ENCODE peak calls at places on chromosomes 5 and 9, in four cellular contexts. I is K562, F is HepG2, J is GM12878. T is an unnamed sample.
A peak's percentile ranks its signal among the peaks of the same experiment; 100 is the strongest.

GRCh38 chr5:178116406-178116885 is 3.1 kb downstream of the N4BP3 start:
- DNase-seq in I (peak; percentile 44), F (no peak), J (peak; percentile 87), T (no peak)

GRCh38 chr5:14380712-14381111 is 200.9 kb upstream of the OTULINL start:
- DNase-seq in I (no peak), F (no peak), J (no peak), T (no peak)

GRCh38 chr5:14669415-14669814 is 4.9 kb downstream of the OTULIN start:
- DNase-seq in I (no peak), F (no peak), J (no peak), T (no peak)

GRCh38 chr9:29039258-29039657 is 1466.0 kb upstream of the C9orf72 start:
- DNase-seq in I (no peak), F (no peak), J (no peak), T (no peak)

GRCh38 chr9:38163518-38163917 is 94.5 kb upstream of the SHB start:
- DNase-seq in I (no peak), F (no peak), J (no peak), T (no peak)

GRCh38 chr5:136819526-136820302 is 454.4 kb upstream of the TRPC7 start:
- DNase-seq in I (no peak), F (no peak), J (no peak), T (no peak)

GRCh38 chr9:69175488-69175872 is 1.4 kb downstream of the TJP2 start:
- DNase-seq in I (no peak), F (no peak), J (no peak), T (no peak)

GRCh38 chr9:129751841-129752801 is 721 bp downstream of the PTGES start:
- DNase-seq in I (no peak), F (no peak), J (no peak), T (no peak)

GRCh38 chr5:39314591-39314990 is 49.7 kb downstream of the C9 start:
- DNase-seq in I (no peak), F (no peak), J (no peak), T (no peak)

GRCh38 chr5:155313518-155313917 is 300.0 kb downstream of the KIF4B start:
- DNase-seq in I (no peak), F (no peak), J (no peak), T (no peak)
- TF ChIP-seq CHD4 in I (no peak), F (no peak), J (no peak), T (no peak)

GRCh38 chr5:37777472-37778135 is 62.2 kb downstream of the GDNF start:
- DNase-seq in I (no peak), F (no peak), J (no peak), T (no peak)
- TF ChIP-seq CHD4 in I (no peak), F (no peak), J (no peak), T (no peak)

GRCh38 chr5:78903936-78904335 is 81.2 kb downstream of the ARSB start:
- DNase-seq in I (no peak), F (no peak), J (no peak), T (no peak)

GRCh38 chr5:78912085-78912771 is 72.9 kb downstream of the ARSB start:
- DNase-seq in I (no peak), F (no peak), J (no peak), T (no peak)

GRCh38 chr5:78905084-78905938 is 79.8 kb downstream of the ARSB start:
- DNase-seq in I (no peak), F (no peak), J (peak; percentile 66), T (no peak)

GRCh38 chr5:78907255-78907886 is 77.7 kb downstream of the ARSB start:
- DNase-seq in I (peak; percentile 20), F (no peak), J (peak; percentile 34), T (no peak)

DNA sequence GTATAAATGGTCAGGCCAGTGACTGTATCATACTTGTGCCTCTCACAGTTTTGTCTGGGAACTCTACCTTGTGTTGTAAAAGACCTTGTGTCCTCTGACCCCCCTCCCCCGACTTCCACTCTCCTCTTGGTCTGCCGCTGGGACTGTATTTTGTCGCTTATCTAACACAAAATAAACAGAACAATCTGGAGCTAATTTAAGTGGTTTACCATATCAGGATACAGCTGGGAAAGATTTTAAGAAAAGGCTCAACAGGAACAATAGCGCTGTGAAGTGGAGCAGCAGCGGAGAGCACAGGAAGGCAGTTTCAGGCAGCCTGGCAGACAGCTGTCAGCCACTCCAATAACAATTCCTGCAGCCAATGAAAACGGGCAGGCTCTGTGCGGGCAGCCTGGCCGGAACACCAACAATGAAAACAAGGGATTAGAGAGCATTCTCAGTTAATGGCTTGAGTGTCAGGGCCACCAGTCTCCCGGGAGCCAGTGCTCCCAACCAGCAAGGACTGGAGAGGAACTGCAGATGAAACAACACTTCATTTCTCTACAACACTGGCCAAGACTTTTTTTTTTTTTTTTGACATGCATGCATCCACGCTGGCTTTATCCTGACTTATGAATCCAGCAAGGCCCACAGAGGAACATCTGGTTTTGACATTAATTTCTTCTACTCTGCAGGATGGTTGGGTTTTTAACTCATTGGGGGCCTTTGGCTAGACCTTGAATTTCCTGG is 76.8 kb downstream of the ARSB start:
- DNase-seq in I (no peak), F (no peak), J (no peak), T (no peak)
- TF ChIP-seq CHD4 in I (no peak), F (no peak), J (no peak), T (no peak)

GRCh38 chr5:7714119-7714518 is 136.8 kb downstream of the CFAP90 start:
- DNase-seq in I (peak; percentile 64), F (no peak), J (no peak), T (no peak)
- TF ChIP-seq CHD4 in I (no peak), F (no peak), J (no peak), T (no peak)

DNA sequence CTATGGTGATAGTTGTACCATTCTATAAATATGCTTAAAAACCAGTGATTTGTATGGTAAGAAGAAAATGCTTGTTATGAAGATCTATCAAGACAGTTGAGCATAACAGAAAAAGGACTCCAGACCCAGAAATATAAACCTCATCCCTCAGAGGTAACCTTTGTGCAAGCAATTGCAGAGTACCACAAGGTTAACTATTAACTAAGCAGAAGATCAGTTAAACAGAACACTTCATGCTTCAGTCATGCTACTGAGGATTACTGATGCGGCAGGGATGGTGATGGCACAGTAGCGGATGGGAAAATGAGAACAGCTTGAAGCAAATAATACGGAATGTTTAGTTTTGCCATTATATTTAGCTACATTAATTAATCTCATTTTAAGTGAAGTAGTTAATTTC is 45.5 kb downstream of the IARS1 start:
- DNase-seq in I (no peak), F (peak; percentile 73), J (no peak), T (peak; percentile 18)
- TF ChIP-seq CHD4 in I (no peak), F (no peak), J (no peak), T (no peak)

DNA sequence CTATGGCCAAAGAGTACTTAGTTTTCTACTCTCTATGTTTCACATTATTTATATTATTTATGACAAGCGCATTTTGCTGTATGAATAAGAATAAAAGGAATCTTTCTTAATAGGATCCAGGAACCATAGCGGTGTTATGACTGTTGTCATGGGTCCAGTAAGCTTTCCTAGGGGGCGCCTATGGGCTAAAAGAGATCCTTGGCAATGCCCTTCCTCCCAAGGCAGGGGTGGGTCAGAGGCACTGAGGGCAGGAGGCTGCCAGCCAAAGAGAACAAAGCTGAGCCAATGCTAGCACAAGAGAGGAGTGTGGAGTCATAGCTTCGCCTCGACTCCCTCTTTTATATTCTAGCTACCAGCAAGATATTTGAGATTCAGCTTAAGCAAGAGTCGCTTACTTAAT is 98.4 kb upstream of the GNAQ start:
- DNase-seq in I (no peak), F (no peak), J (no peak), T (peak; percentile 31)
- TF ChIP-seq CHD4 in I (no peak), F (no peak), J (no peak), T (no peak)

GRCh38 chr5:56479126-56479525 is 246.0 kb upstream of the ANKRD55 start:
- DNase-seq in I (no peak), F (no peak), J (no peak), T (no peak)

GRCh38 chr5:56481998-56482698 is 249.0 kb upstream of the ANKRD55 start:
- DNase-seq in I (no peak), F (no peak), J (no peak), T (no peak)

GRCh38 chr5:56479701-56480304 is 246.7 kb upstream of the ANKRD55 start:
- DNase-seq in I (no peak), F (no peak), J (peak; percentile 30), T (no peak)

GRCh38 chr5:56481147-56481997 is 248.2 kb upstream of the ANKRD55 start:
- DNase-seq in I (no peak), F (peak; percentile 35), J (peak; percentile 23), T (no peak)

DNA sequence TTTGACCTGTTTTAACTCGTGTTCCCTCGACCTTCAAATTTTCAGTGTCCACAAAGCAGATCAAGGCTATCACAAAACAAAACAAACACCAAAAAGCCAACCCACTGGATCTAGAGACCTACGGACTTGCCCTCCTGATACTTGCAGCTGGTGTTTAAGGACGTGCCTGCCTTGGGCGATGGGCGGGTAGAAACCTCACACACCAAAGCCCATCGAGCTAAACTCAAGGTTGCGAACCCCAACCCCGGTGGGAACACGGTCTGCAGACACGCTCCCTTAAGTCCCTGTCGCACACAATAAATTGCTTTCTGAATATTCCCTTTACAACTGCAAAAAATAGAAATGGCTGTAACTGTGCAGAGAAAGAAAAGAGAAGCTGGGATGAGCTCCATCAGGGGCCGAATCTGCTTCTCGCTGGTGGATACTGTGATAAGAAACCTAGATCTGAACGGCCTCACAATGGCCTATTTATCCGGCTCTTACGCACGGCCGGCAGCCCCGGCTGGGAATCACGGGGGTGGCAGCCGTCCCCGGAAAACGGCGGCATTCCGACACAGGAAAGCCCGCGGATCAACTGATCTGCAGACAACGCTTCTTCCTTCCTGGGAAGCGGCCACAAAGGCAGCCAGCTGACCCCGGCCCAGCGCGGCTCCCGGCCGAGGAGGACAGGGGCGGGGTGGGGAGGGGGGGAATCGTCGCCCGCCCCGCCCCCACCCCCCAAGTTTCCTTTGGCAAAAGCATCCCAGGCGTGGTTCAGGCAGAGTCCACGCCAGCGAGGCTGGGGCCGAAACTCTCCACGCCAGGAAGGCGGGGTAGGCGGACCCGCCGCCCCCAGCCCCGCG is 247.4 kb upstream of the ANKRD55 start:
- DNase-seq in I (no peak), F (peak; percentile 96), J (peak; percentile 9), T (no peak)
- TF ChIP-seq CHD4 in I (no peak), F (no peak), J (no peak), T (no peak)

DNA sequence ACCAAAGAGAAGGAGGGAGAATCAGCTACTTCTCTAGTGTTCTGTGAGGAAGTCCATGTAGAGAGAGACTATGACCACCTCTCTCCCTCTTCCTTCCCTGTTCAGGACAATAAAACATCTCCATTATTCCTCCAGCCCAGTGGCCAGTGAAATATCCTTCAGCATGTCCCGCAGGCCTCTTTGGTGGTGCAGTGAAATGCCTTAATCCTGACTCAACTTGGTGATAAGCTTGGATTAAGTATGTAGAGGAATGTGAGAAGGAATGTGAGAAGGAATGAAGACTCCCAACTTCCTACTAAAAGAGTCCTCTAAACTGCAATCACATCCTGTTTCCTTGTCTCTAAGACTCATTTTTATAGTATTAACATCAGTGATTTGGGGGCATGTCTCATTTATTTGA is 167.3 kb downstream of the TRPM3 start:
- DNase-seq in I (no peak), F (no peak), J (no peak), T (no peak)
- TF ChIP-seq CHD4 in I (no peak), F (no peak), J (no peak), T (no peak)

GRCh38 chr5:1182633-1183423 is 18.6 kb upstream of the SLC6A19 start:
- DNase-seq in I (peak; percentile 64), F (peak; percentile 89), J (no peak), T (no peak)

GRCh38 chr5:1182360-1182632 is 19.1 kb upstream of the SLC6A19 start:
- DNase-seq in I (no peak), F (no peak), J (no peak), T (no peak)

GRCh38 chr5:1184163-1184470 is 17.3 kb upstream of the SLC6A19 start:
- DNase-seq in I (no peak), F (no peak), J (no peak), T (no peak)

GRCh38 chr5:1184481-1184880 is 16.9 kb upstream of the SLC6A19 start:
- DNase-seq in I (no peak), F (no peak), J (no peak), T (no peak)

GRCh38 chr5:1183424-1184162 is 17.8 kb upstream of the SLC6A19 start:
- DNase-seq in I (no peak), F (no peak), J (no peak), T (no peak)
- TF ChIP-seq CHD4 in I (no peak), F (no peak), J (no peak), T (no peak)

T was measured in A549.